ENCODE peak calls at places on chromosomes 4 and X, in five cellular contexts. P, T, N, Q and H are unnamed samples.

GRCh38 chrX:46317158-46317557 is 228.1 kb downstream of the ZNF674 start:
- DNase-seq in P (no peak), T (no peak), Q (no peak), N (no peak), H (no peak)

GRCh38 chrX:111010151-111010550 is 85.8 kb upstream of the PAK3 start:
- DNase-seq in N (no peak), P (no peak), T (no peak), Q (no peak), H (no peak)

GRCh38 chr4:53014881-53015280 is 152.8 kb downstream of the RASL11B start:
- DNase-seq in P (no peak), T (peak), Q (no peak), N (no peak), H (no peak)

GRCh38 chrX:1462596-1463251 is 10.0 kb upstream of the ASMTL start:
- DNase-seq in P (no peak), N (no peak), Q (no peak), T (peak), H (no peak)

GRCh38 chr4:181308476-181309170 is 934.6 kb upstream of the TENM3 start:
- DNase-seq in N (no peak), Q (no peak), T (no peak), P (no peak), H (no peak)

GRCh38 chrX:69032601-69033000 is 132.7 kb downstream of the PJA1 start:
- DNase-seq in N (no peak), P (no peak), T (no peak), Q (peak), H (no peak)

GRCh38 chr4:155705664-155706063 is 39.0 kb downstream of the GUCY1A1 start:
- DNase-seq in P (no peak), T (no peak), N (no peak), Q (no peak), H (peak)

GRCh38 chr4:187128226-187128625 is 404.6 kb upstream of the FAT1 start:
- DNase-seq in T (peak), P (no peak), Q (peak), N (no peak), H (no peak)

GRCh38 chr4:14650127-14650526 is 352.2 kb upstream of the CPEB2 start:
- DNase-seq in P (no peak), T (no peak), N (no peak), Q (no peak), H (peak)

GRCh38 chr4:141346144-141346543 is 125.4 kb downstream of the ZNF330 start:
- DNase-seq in N (peak), Q (no peak), T (peak), P (peak), H (peak)

GRCh38 chr4:110068248-110068647 is 130.2 kb downstream of the ELOVL6 start:
- DNase-seq in T (no peak), Q (no peak), N (no peak), P (no peak), H (no peak)

GRCh38 chrX:12973561-12974216 is 1.2 kb upstream of the TMSB4X start:
- DNase-seq in Q (no peak), T (no peak), N (no peak), P (no peak), H (no peak)

DNA sequence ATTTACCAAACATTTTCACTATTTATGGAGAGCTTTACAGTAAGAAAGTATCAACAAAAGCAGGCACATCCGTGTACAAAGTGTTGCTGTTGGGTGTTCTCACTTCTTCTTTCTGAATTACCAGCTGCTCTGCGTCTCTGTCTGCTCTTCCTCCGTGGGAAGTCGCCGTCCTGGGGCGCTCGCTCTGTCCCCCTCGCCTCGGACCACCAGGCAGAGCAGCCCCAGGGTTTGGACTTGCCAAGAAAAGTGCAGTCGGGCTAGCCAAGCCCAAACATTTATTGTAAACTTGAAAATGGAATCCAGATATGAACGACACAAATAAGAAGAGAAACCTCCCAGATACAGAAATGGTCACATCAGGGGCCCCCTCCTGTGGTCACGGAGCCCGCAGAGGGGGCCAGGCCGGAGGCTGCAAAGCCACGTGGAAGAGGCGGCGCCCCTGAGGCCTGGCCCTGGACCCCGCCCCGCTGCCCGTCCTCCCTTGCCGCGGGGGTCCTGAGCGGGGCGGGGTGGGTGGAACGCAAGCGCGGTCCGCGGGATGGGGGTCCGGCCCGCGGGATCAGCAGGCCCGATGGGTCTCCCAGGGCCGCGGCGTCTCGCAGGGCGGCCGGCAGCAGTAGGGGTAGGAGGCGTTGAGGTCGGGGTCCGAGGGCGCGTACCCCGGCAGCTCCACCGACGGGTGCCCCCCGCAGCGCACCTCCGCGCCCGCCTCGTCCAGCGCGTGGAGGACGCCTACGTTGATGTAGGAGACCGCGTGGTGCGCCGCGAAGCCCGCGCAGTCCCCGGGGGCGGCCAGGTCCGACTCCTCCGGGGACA is 1.5 kb downstream of the TMEM271 start:
- DNase-seq in P (no peak), Q (no peak), T (no peak), N (no peak), H (no peak)
- H3K4me3 ChIP-seq in P (no peak), Q (no peak), T (no peak), N (no peak), H (no peak)

DNA sequence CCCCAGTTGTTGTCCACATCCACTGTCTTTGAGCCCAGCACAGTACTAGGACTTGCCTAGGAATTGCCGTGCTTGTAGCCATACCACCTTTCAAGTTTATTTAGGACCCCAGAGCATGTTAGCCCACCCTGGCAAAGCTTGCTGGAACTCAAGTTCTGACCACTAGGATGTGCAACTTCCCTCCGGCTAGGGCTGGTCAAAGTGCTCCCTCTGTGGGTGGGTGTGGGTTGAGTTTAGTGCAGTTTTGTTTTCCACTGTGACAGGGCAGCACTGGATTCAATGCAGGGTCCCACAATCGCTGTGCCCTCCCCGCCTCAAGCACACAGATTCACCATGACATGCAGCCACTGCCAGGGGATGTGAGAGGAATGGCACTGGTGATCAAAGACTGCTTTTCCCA is 96.0 kb downstream of the RASGEF1B start:
- DNase-seq in T (no peak), Q (no peak), P (no peak), N (no peak), H (no peak)
- TF ChIP-seq CTCF in T (no peak), Q (no peak), P (no peak), N (peak), H (no peak)

DNA sequence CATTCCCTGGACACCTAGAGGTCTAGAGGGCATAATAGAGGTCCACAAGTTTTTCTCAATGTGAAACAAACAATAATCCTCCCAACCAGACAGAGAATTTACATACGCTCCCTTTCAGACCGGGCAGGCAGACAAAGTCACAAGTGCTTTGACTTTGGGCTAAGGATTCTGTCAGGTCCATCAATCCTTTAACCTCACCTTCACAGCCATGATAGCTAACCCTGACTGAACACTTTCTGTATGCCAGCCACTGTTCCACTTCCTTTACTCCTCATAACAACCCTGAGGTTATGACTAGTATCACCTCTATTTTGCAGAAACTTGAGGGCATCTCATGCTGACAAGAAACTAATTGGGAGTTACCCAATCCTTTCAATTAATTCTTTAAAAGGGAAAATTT is 118.8 kb upstream of the AFF2 start:
- DNase-seq in P (no peak), T (no peak), N (no peak), Q (no peak), H (no peak)
- H3K4me3 ChIP-seq in P (no peak), T (no peak), N (no peak), Q (no peak), H (no peak)

GRCh38 chr4:25180524-25181131 is 20.4 kb upstream of the SEPSECS start:
- DNase-seq in P (no peak), N (no peak), T (no peak), Q (no peak), H (no peak)
- TF ChIP-seq CTCF in P (peak), N (peak), T (peak), Q (peak), H (peak)

GRCh38 chr4:158094413-158095110 is 78.3 kb downstream of the GASK1B start:
- DNase-seq in T (peak), N (no peak), Q (peak), P (peak), H (peak)

GRCh38 chr4:158090323-158090722 is 82.5 kb downstream of the GASK1B start:
- DNase-seq in T (no peak), N (no peak), P (no peak), Q (no peak), H (peak)
- H3K4me3 ChIP-seq in T (no peak), N (no peak), P (peak), Q (no peak), H (no peak)